ENCODE peak calls at places on chromosomes 12 and 14, in five cellular contexts. One of them, this sample, is unnamed.

GRCh38 chr14:25436906-25437305 is 387.0 kb upstream of the STXBP6 start:
- DNase-seq in neural progenitor cell: no peak
- DNase-seq in fibroblast of villous mesenchyme: no peak
- DNase-seq in CD8-positive, alpha-beta T cell: no peak
- DNase-seq in HFF-Myc: no peak
- DNase-seq in this sample: no peak

GRCh38 chr12:107319536-107320030 is 226.2 kb upstream of the CRY1 start:
- DNase-seq in CD8-positive, alpha-beta T cell: no peak
- DNase-seq in HFF-Myc: no peak
- DNase-seq in fibroblast of villous mesenchyme: no peak
- DNase-seq in neural progenitor cell: peak
- DNase-seq in this sample: peak

GRCh38 chr12:24709201-24709600 is 239.7 kb downstream of the BCAT1 start:
- DNase-seq in neural progenitor cell: no peak
- DNase-seq in HFF-Myc: no peak
- DNase-seq in CD8-positive, alpha-beta T cell: no peak
- DNase-seq in fibroblast of villous mesenchyme: peak
- DNase-seq in this sample: no peak

GRCh38 chr12:108854453-108855283 is 2.7 kb downstream of the SSH1 start:
- DNase-seq in HFF-Myc: peak
- DNase-seq in fibroblast of villous mesenchyme: peak
- DNase-seq in CD8-positive, alpha-beta T cell: no peak
- DNase-seq in neural progenitor cell: no peak
- DNase-seq in this sample: no peak

GRCh38 chr12:6322352-6322751 is 11.9 kb downstream of the PLEKHG6 start:
- DNase-seq in CD8-positive, alpha-beta T cell: no peak
- DNase-seq in HFF-Myc: no peak
- DNase-seq in neural progenitor cell: no peak
- DNase-seq in fibroblast of villous mesenchyme: no peak
- DNase-seq in this sample: no peak

GRCh38 chr14:56044196-56044595 is 74.0 kb upstream of the PELI2 start:
- DNase-seq in fibroblast of villous mesenchyme: no peak
- DNase-seq in neural progenitor cell: no peak
- DNase-seq in HFF-Myc: no peak
- DNase-seq in CD8-positive, alpha-beta T cell: no peak
- DNase-seq in this sample: no peak

GRCh38 chr12:114391088-114391487 is 14.9 kb downstream of the TBX5 start:
- DNase-seq in HFF-Myc: no peak
- DNase-seq in CD8-positive, alpha-beta T cell: no peak
- DNase-seq in neural progenitor cell: no peak
- DNase-seq in fibroblast of villous mesenchyme: no peak
- DNase-seq in this sample: no peak

GRCh38 chr12:42696424-42697149 is 107.0 kb upstream of the PRICKLE1 start:
- DNase-seq in HFF-Myc: no peak
- DNase-seq in CD8-positive, alpha-beta T cell: no peak
- DNase-seq in neural progenitor cell: no peak
- DNase-seq in fibroblast of villous mesenchyme: peak
- DNase-seq in this sample: no peak

GRCh38 chr14:49250517-49250916 is 335.7 kb downstream of the RPS29 start:
- DNase-seq in neural progenitor cell: no peak
- DNase-seq in HFF-Myc: no peak
- DNase-seq in fibroblast of villous mesenchyme: no peak
- DNase-seq in CD8-positive, alpha-beta T cell: no peak
- DNase-seq in this sample: no peak

GRCh38 chr12:67804168-67804567 is 155.6 kb downstream of the DYRK2 start:
- DNase-seq in HFF-Myc: no peak
- DNase-seq in fibroblast of villous mesenchyme: no peak
- DNase-seq in neural progenitor cell: no peak
- DNase-seq in CD8-positive, alpha-beta T cell: no peak
- DNase-seq in this sample: no peak

GRCh38 chr12:95882080-95882479 is 23.3 kb downstream of the SNRPF start:
- DNase-seq in CD8-positive, alpha-beta T cell: no peak
- DNase-seq in HFF-Myc: no peak
- DNase-seq in fibroblast of villous mesenchyme: peak
- DNase-seq in neural progenitor cell: no peak
- DNase-seq in this sample: no peak

GRCh38 chr14:22887990-22888378 is 5.0 kb downstream of the REM2 start:
- DNase-seq in neural progenitor cell: no peak
- DNase-seq in CD8-positive, alpha-beta T cell: no peak
- DNase-seq in fibroblast of villous mesenchyme: no peak
- DNase-seq in HFF-Myc: no peak
- DNase-seq in this sample: no peak

GRCh38 chr12:113207621-113208040 is 13.6 kb upstream of the TPCN1 start:
- DNase-seq in CD8-positive, alpha-beta T cell: no peak
- DNase-seq in HFF-Myc: no peak
- DNase-seq in fibroblast of villous mesenchyme: peak
- DNase-seq in neural progenitor cell: no peak
- DNase-seq in this sample: no peak

GRCh38 chr14:32370720-32371119 is 41.6 kb downstream of the AKAP6 start:
- DNase-seq in CD8-positive, alpha-beta T cell: no peak
- DNase-seq in neural progenitor cell: no peak
- DNase-seq in HFF-Myc: peak
- DNase-seq in fibroblast of villous mesenchyme: peak
- DNase-seq in this sample: no peak

GRCh38 chr12:27549801-27550652 is 26.0 kb downstream of the PPFIBP1 start:
- DNase-seq in fibroblast of villous mesenchyme: peak
- DNase-seq in CD8-positive, alpha-beta T cell: no peak
- DNase-seq in neural progenitor cell: no peak
- DNase-seq in HFF-Myc: peak
- DNase-seq in this sample: peak

DNA sequence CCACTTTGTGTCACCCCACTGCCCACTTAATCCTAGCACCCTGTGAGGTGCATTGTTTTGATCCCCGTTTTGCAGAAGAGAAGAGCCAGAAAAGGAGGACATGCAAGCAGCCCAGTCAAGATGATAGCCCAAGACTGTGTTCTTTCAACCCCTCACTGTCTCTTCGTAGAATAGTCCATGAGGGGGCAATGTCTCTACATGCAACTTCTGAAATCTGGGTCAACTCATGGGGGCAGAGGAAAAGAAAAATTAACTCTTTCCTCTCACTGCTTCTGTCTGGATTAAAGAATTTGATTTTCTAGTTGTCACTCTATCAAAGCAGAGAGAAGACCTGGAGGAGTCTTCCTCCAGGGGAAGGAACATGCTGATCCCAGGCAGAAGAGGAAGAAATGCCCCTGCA is 229.6 kb upstream of the NOS1 start:
- DNase-seq in neural progenitor cell: peak
- DNase-seq in HFF-Myc: no peak
- DNase-seq in fibroblast of villous mesenchyme: no peak
- DNase-seq in CD8-positive, alpha-beta T cell: no peak
- DNase-seq in this sample: no peak
- TF ChIP-seq CTCF in neural progenitor cell: peak
- TF ChIP-seq CTCF in HFF-Myc: no peak
- TF ChIP-seq CTCF in fibroblast of villous mesenchyme: no peak
- TF ChIP-seq CTCF in CD8-positive, alpha-beta T cell: no peak
- TF ChIP-seq CTCF in this sample: no peak

DNA sequence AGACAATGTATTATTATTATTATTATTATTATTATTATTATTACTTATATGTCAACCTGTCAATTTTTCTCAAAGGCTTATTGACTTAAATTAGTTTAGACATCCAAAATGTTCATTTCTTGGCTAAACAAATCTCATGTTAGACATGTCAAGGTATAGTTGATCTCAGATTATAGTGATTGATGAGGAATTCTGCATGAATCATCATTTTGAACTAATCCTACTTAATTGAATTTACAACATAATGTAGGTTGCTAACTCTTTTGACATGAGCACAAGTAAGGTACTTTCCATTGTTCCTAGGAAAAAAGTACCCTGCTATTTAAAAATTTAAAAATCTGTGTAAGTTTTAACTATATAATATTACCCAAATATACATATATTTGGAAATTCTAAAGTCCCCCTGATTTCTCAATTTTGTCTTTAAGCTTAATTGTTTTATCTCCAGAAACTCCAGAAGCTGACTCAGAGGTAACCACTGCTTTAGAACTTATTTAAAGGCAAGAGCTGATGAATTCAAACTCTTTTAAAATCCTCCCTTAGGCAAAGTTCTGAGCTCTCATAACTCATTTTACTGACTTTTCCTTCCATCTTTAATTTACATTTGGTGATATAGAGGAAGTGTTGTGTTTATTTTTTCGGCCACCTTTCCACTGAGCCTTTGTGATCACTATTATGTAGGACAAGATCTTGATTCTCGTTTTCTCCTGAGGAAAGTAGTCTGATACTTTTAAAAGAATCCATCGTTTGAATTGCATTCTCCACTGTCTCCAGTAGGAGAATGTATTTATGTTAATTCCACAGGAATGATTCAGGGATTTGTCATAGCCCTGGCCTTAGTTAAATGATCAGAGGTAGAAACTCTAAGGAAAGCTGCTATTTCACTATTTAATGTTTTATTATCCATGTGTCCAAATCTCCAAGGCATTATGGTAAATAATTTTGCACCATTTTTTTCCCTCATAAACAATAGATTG is 1304.5 kb downstream of the AACS start:
- DNase-seq in HFF-Myc: no peak
- DNase-seq in neural progenitor cell: no peak
- DNase-seq in fibroblast of villous mesenchyme: peak
- DNase-seq in CD8-positive, alpha-beta T cell: no peak
- DNase-seq in this sample: no peak
- TF ChIP-seq CTCF in HFF-Myc: no peak
- TF ChIP-seq CTCF in neural progenitor cell: peak
- TF ChIP-seq CTCF in fibroblast of villous mesenchyme: peak
- TF ChIP-seq CTCF in CD8-positive, alpha-beta T cell: no peak
- TF ChIP-seq CTCF in this sample: no peak

GRCh38 chr12:88559772-88560171 is 20.5 kb downstream of the KITLG start:
- DNase-seq in HFF-Myc: peak
- DNase-seq in CD8-positive, alpha-beta T cell: no peak
- DNase-seq in neural progenitor cell: no peak
- DNase-seq in fibroblast of villous mesenchyme: no peak
- DNase-seq in this sample: no peak
- TF ChIP-seq CTCF in HFF-Myc: no peak
- TF ChIP-seq CTCF in CD8-positive, alpha-beta T cell: no peak
- TF ChIP-seq CTCF in neural progenitor cell: no peak
- TF ChIP-seq CTCF in fibroblast of villous mesenchyme: no peak
- TF ChIP-seq CTCF in this sample: no peak

DNA sequence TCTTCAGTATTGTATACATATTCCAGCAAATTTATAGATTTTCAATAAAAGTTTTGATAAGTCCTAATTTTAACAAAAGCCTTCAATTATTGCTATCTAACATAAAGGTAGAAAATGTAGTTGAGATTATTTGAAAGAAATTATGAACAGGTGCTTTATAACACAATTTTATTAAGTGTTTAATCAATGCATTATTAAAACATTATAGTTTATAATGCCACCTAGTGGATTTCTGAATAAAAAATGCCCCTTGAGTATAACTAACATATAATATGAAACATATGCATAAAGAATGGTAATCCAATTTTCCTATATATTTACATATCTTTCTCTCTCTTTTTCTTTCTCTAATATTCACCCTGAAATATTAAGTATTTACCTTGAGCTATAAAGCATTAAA is 515.3 kb downstream of the SLC6A15 start:
- DNase-seq in fibroblast of villous mesenchyme: peak
- DNase-seq in neural progenitor cell: no peak
- DNase-seq in CD8-positive, alpha-beta T cell: no peak
- DNase-seq in HFF-Myc: no peak
- DNase-seq in this sample: no peak
- TF ChIP-seq CTCF in fibroblast of villous mesenchyme: peak
- TF ChIP-seq CTCF in neural progenitor cell: peak
- TF ChIP-seq CTCF in CD8-positive, alpha-beta T cell: no peak
- TF ChIP-seq CTCF in HFF-Myc: no peak
- TF ChIP-seq CTCF in this sample: no peak

GRCh38 chr12:8922544-8922943 is 8.2 kb downstream of the PHC1 start:
- DNase-seq in neural progenitor cell: no peak
- DNase-seq in HFF-Myc: no peak
- DNase-seq in CD8-positive, alpha-beta T cell: no peak
- DNase-seq in fibroblast of villous mesenchyme: no peak
- DNase-seq in this sample: no peak
- TF ChIP-seq CTCF in neural progenitor cell: no peak
- TF ChIP-seq CTCF in HFF-Myc: no peak
- TF ChIP-seq CTCF in CD8-positive, alpha-beta T cell: no peak
- TF ChIP-seq CTCF in fibroblast of villous mesenchyme: no peak
- TF ChIP-seq CTCF in this sample: no peak

GRCh38 chr14:89336338-89336737 is 80.7 kb downstream of the FOXN3 start:
- DNase-seq in HFF-Myc: no peak
- DNase-seq in fibroblast of villous mesenchyme: no peak
- DNase-seq in neural progenitor cell: peak
- DNase-seq in CD8-positive, alpha-beta T cell: no peak
- DNase-seq in this sample: no peak
- TF ChIP-seq CTCF in HFF-Myc: no peak
- TF ChIP-seq CTCF in fibroblast of villous mesenchyme: no peak
- TF ChIP-seq CTCF in neural progenitor cell: peak
- TF ChIP-seq CTCF in CD8-positive, alpha-beta T cell: no peak
- TF ChIP-seq CTCF in this sample: no peak

DNA sequence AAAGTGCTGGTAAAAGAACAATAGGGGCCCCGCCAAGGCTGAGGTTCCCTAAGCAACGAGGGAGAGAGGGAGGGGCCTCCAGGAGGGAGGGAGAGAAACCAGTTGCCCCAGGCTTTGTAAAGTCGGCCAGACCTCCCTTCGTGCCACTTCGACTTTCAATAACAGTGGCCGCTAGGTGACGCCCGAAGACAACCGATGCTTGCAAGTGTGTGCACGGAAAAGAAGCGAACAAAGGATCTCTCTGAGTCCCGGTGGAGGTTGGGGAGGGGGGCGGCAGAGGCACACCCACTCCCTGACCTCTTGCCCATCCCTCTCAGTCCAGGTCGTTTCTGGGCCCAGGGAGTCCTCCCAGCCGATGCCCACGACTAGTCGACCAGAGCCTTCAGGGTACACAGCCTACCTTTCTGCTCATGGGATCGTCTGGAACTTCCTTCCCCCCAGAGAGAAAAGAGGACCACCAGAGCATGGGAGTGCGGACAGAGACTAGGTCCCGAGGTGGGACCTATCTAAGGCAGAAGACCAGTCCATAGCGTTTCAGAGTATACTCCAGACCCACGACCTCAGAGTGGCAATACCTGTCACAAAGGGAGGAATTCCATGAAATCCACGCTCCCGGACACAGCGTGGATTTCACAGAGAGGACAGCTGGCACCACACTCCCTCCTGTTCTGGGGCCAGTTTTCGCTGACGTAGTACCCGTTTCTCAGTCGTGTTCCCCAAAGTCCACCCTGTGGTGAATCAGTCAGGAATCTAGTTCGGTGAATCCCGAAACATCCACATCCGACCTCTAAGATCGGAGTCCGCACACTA is 262.7 kb upstream of the ALG10B start:
- DNase-seq in fibroblast of villous mesenchyme: no peak
- DNase-seq in neural progenitor cell: no peak
- DNase-seq in HFF-Myc: no peak
- DNase-seq in CD8-positive, alpha-beta T cell: no peak
- DNase-seq in this sample: no peak
- TF ChIP-seq CTCF in fibroblast of villous mesenchyme: no peak
- TF ChIP-seq CTCF in neural progenitor cell: no peak
- TF ChIP-seq CTCF in HFF-Myc: no peak
- TF ChIP-seq CTCF in CD8-positive, alpha-beta T cell: no peak
- TF ChIP-seq CTCF in this sample: no peak

This sample was measured in nephron progenitor cell.